ENCODE peak calls at places on chromosomes 2 and 18, in eight cellular contexts. M, O, A, F, V, U, L and B are unnamed samples.

GRCh38 chr2:123826729-123827271 is 198.3 kb upstream of the CNTNAP5 start:
- DNase-seq in V (no peak), U (no peak), M (no peak), A (no peak), O (no peak), L (no peak), F (no peak), B (no peak)

GRCh38 chr2:84901593-84902120 is 3.8 kb upstream of the TMSB10 start:
- DNase-seq in M (no peak), F (peak; percentile 77), V (no peak), U (no peak), L (peak; percentile 66), A (peak; percentile 11), O (no peak), B (no peak)

GRCh38 chr18:28469946-28470345 is 293.0 kb upstream of the CDH2 start:
- DNase-seq in O (no peak), U (no peak), M (no peak), L (no peak), F (no peak), A (no peak), V (no peak), B (no peak)

GRCh38 chr2:106181064-106181463 is 13.0 kb downstream of the UXS1 start:
- DNase-seq in L (no peak), F (no peak), A (no peak), M (no peak), U (no peak), O (no peak), V (no peak), B (no peak)

GRCh38 chr18:34957119-34957863 is 83.9 kb upstream of the MAPRE2 start:
- DNase-seq in F (no peak), A (no peak), M (no peak), O (no peak), L (no peak), V (no peak), U (no peak), B (no peak)

GRCh38 chr2:207395535-207396251 is 134.1 kb upstream of the CREB1 start:
- DNase-seq in F (peak; percentile 50), M (no peak), A (no peak), V (no peak), O (no peak), U (no peak), L (no peak), B (no peak)

GRCh38 chr2:210195066-210195852 is 24.1 kb upstream of the KANSL1L start:
- DNase-seq in V (no peak), U (no peak), L (peak; percentile 76), A (no peak), O (no peak), F (peak; percentile 58), M (peak; percentile 51), B (no peak)

GRCh38 chr2:170354409-170354808 is 176.5 kb downstream of the MYO3B start:
- DNase-seq in F (no peak), M (no peak), U (no peak), L (no peak), A (no peak), O (no peak), V (no peak), B (no peak)

GRCh38 chr2:38444247-38444646 is 67.2 kb upstream of the ATL2 start:
- DNase-seq in A (no peak), U (no peak), V (no peak), O (peak; percentile 49), F (peak; percentile 43), M (no peak), L (no peak), B (no peak)

GRCh38 chr2:46549159-46549902 is 70.0 kb downstream of the TMEM247 start:
- DNase-seq in A (no peak), U (no peak), V (no peak), F (no peak), M (no peak), L (no peak), O (no peak), B (no peak)

GRCh38 chr2:65231121-65231520 is 3.5 kb downstream of the ACTR2 start:
- DNase-seq in M (no peak), A (no peak), L (peak; percentile 66), V (no peak), U (no peak), O (no peak), F (peak; percentile 61), B (no peak)

GRCh38 chr2:219492575-219492974 is 6.1 kb upstream of the GMPPA start:
- DNase-seq in F (no peak), L (no peak), V (no peak), O (peak; percentile 81), M (no peak), A (no peak), U (no peak), B (no peak)

GRCh38 chr2:185952098-185952497 is 213.5 kb downstream of the FSIP2 start:
- DNase-seq in U (no peak), O (no peak), L (no peak), M (no peak), F (no peak), A (no peak), V (no peak), B (no peak)

DNA sequence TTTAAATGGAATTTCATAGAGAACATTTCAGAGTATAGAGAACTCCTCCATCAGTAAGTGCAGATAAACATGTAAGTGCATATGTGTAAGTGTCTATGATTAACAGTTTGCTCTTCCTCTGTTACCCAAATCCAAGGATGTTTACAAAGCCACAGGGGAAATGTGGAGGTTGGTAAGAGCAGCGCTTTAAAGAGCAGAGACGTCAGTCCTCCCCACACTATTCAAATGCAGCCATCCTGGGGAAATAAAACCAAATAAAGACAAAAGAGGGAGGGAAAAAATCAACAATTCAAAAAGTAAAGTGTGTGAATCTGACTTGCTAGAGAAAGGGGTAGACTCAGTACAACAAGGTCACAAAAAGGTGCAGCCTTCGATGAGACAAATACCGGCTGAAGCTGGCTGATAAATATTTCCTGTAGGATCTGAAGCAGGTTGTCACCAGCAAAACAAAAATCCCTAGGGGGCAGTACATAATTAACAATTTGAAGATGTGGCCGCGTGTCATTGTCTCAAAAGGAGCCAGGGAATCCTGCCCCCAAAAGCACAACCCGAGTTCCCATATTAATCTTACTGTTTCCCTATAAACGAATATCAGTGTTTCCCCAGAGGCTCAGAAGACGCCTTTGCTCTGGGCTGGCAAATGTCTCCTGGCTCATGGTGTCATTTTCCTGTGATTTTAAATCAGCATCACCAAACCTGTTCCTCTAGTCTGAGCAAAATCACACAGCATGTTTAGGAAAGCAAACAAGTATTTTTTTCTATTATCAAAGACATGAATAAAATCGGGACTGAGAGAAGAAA is 216.5 kb downstream of the CDCA7 start:
- DNase-seq in L (peak; percentile 59), M (peak; percentile 35), A (peak; percentile 46), V (no peak), U (peak; percentile 34), F (peak; percentile 39), O (no peak), B (no peak)
- TF ChIP-seq CTCF in L (peak; percentile 22), M (peak; percentile 58), A (peak; percentile 11), V (no peak), U (peak; percentile 75), F (peak; percentile 45), O (no peak), B (peak; percentile 29)

GRCh38 chr2:73283545-73284295 is 558 bp downstream of the FBXO41 start:
- DNase-seq in M (no peak), V (no peak), F (no peak), L (no peak), O (peak; percentile 50), U (no peak), A (no peak), B (no peak)
- TF ChIP-seq CTCF in M (no peak), V (no peak), F (no peak), L (no peak), O (no peak), U (no peak), A (no peak), B (no peak)

GRCh38 chr18:80022613-80023012 is 11.6 kb upstream of the RBFA start:
- DNase-seq in F (peak; percentile 24), L (peak; percentile 43), V (no peak), O (no peak), M (no peak), A (no peak), U (no peak), B (no peak)

GRCh38 chr18:80026363-80026762 is 7.9 kb upstream of the RBFA start:
- DNase-seq in U (no peak), V (no peak), L (no peak), M (no peak), O (no peak), A (no peak), F (no peak), B (no peak)

DNA sequence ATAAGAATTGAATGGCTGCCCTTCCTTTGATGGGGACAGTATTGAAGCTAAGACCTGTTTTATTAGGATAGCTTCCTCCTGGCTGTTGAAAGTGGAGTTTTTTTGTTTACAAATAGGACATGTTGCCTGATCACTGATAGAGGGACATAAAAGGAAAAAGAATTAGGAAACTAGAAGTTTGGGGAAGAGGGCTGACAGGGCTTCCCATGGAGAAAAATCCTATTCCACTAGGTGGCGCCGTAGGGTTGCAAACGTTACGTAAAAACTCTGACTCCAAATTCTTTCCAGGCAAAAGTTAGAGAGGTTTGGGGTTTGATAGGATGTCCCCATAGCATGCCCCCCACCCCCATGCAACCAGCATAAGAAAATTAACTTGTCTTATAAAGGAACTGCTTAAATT is 11.1 kb upstream of the RBFA start:
- DNase-seq in U (no peak), F (no peak), M (no peak), O (peak; percentile 58), V (no peak), A (no peak), L (peak; percentile 31), B (no peak)
- TF ChIP-seq CTCF in U (no peak), F (no peak), M (no peak), O (peak; percentile 73), V (no peak), A (no peak), L (peak; percentile 27), B (peak; percentile 56)

GRCh38 chr2:100427111-100427510 is 9.6 kb upstream of the CHST10 start:
- DNase-seq in U (no peak), L (no peak), M (no peak), F (no peak), V (no peak), A (no peak), O (no peak), B (no peak)

GRCh38 chr2:100425573-100426383 is 8.3 kb upstream of the CHST10 start:
- DNase-seq in F (no peak), M (no peak), L (no peak), V (no peak), O (no peak), U (no peak), A (no peak), B (no peak)

GRCh38 chr2:100426384-100426720 is 8.9 kb upstream of the CHST10 start:
- DNase-seq in L (no peak), A (no peak), U (no peak), M (no peak), V (no peak), O (no peak), F (no peak), B (no peak)

GRCh38 chr2:100425107-100425506 is 7.6 kb upstream of the CHST10 start:
- DNase-seq in A (no peak), L (no peak), M (no peak), U (no peak), V (no peak), F (no peak), O (no peak), B (no peak)

DNA sequence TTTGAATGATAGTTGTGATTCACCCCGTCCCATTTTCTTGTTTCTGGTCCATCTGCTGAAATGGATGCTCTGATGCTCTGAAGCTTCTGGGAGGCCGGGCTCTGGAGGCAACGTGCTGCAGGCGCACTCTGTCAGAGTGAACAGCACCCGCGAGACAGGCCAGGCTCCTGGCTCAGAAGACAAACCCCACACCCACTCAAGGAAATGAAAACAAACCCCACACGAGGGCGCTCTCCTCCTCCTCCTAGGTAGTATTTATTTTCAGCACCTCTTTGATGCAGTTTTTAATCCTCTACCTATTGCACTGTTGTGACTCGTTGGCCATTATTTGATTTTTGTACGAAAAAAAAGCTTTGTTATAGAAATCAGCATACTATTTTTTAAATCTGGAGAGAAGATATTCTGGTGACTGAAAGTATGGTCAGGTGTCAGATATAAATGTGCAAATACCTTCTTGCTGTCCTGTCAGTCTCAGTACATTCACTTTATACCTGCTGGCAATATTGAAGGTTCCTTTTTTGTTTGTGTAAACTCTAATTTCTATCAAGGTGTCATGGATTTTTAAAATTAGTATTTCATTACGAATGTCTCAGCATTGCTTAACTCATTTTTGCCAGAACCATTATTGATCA is 10.3 kb upstream of the CHST10 start:
- DNase-seq in L (peak; percentile 70), F (peak; percentile 38), A (peak; percentile 55), U (peak; percentile 68), V (peak; percentile 43), O (peak; percentile 78), M (peak; percentile 80), B (no peak)
- TF ChIP-seq CTCF in L (peak; percentile 43), F (peak; percentile 50), A (peak; percentile 37), U (peak; percentile 39), V (no peak), O (peak; percentile 26), M (peak; percentile 38), B (no peak)